ENCODE peak calls at places on chromosomes 1 and 21, in eight cellular contexts. X is NCI-H1105; A is stimulated activated naive CD4-positive, alpha-beta T cell; N is EH; D is left lung; Y is cardiac muscle cell; W is mesothelial cell of epicardium; K is KG1. U is an unnamed sample.

GRCh38 chr21:42248783-42249597 is 30.1 kb downstream of the ABCG1 start:
- DNase-seq in N (no peak), K (no peak), A (no peak), X (no peak), D (no peak), W (no peak), Y (no peak), U (no peak)

GRCh38 chr1:2882968-2883696 is 81.6 kb upstream of the TTC34 start:
- DNase-seq in W (no peak), Y (no peak), A (no peak), D (no peak), K (no peak), N (no peak), X (peak), U (no peak)

GRCh38 chr1:223363856-223364684 is at the start of gene SUSD4:
- DNase-seq in Y (no peak), N (peak), W (peak), A (peak), D (peak), K (no peak), X (peak), U (peak)

GRCh38 chr1:167617100-167617949 is 12.7 kb upstream of the RCSD1 start:
- DNase-seq in Y (peak), W (no peak), X (no peak), K (peak), A (no peak), N (peak), D (no peak), U (no peak)

GRCh38 chr1:111980684-111981083 is 8.8 kb downstream of the KCND3 start:
- DNase-seq in X (no peak), N (no peak), W (no peak), K (no peak), D (no peak), Y (no peak), A (no peak), U (no peak)

GRCh38 chr1:173190101-173190895 is 16.8 kb downstream of the TNFSF4 start:
- DNase-seq in W (no peak), N (peak), A (no peak), D (peak), X (peak), Y (peak), K (peak), U (peak)

GRCh38 chr1:59150537-59151386 is 146.1 kb upstream of the FGGY start:
- DNase-seq in Y (peak), W (no peak), D (peak), A (no peak), K (no peak), X (no peak), N (peak), U (no peak)

GRCh38 chr1:43982241-43982640 is 3.2 kb downstream of the B4GALT2 start:
- DNase-seq in Y (no peak), X (no peak), A (no peak), K (no peak), N (no peak), D (no peak), W (no peak), U (no peak)

GRCh38 chr21:44820851-44821250 is 3.0 kb upstream of the SUMO3 start:
- DNase-seq in W (no peak), Y (no peak), N (peak), X (no peak), A (no peak), D (no peak), K (no peak), U (no peak)

GRCh38 chr1:232393010-232393833 is 236.7 kb downstream of the SIPA1L2 start:
- DNase-seq in X (no peak), N (peak), W (no peak), K (no peak), D (no peak), Y (no peak), A (no peak), U (no peak)

GRCh38 chr1:94237291-94238226 is at the start of gene ARHGAP29:
- DNase-seq in Y (peak), K (no peak), A (peak), N (peak), W (peak), D (peak), X (peak), U (peak)

GRCh38 chr1:55833452-55834160 is 618.4 kb upstream of the USP24 start:
- DNase-seq in N (peak), K (no peak), D (no peak), A (no peak), X (no peak), W (no peak), Y (peak), U (no peak)

GRCh38 chr1:23395849-23396248 is 26.2 kb upstream of the ZNF436 start:
- DNase-seq in X (no peak), Y (no peak), A (no peak), D (no peak), N (no peak), K (no peak), W (no peak), U (no peak)

GRCh38 chr1:247548092-247548491 is 842 bp upstream of the GCSAML start:
- DNase-seq in D (no peak), N (no peak), X (no peak), W (no peak), K (peak), Y (no peak), A (no peak), U (no peak)

GRCh38 chr1:151934048-151934493 is 24.8 kb upstream of the THEM4 start:
- DNase-seq in N (peak), D (no peak), A (peak), W (no peak), X (peak), Y (peak), K (peak), U (no peak)

GRCh38 chr1:111938123-111938522 is 51.3 kb downstream of the KCND3 start:
- DNase-seq in K (no peak), A (no peak), X (no peak), W (no peak), D (no peak), N (no peak), Y (no peak), U (no peak)

GRCh38 chr1:78607334-78607927 is 12.8 kb upstream of the IFI44L start:
- DNase-seq in Y (peak), N (peak), W (no peak), K (no peak), D (no peak), X (no peak), A (no peak), U (no peak)

GRCh38 chr1:182259229-182259872 is 132.2 kb downstream of the GLUL start:
- DNase-seq in W (no peak), N (peak), Y (peak), A (peak), X (no peak), K (peak), D (peak), U (no peak)